ENCODE peak calls at places on chromosomes 1 and 21, in seven cellular contexts. F, I, S, X, O, L and U are unnamed samples. For H3K4me1, the result is how much of the 10 kb centered on the place peaks cover.

GRCh38 chr21:15062566-15062965 is 2.2 kb downstream of the NRIP1 start:
- DNase-seq in L (no peak), I (no peak), X (no peak), O (no peak), F (peak), S (no peak), U (no peak)

GRCh38 chr1:39701092-39701460 is 9.8 kb upstream of the HPCAL4 start:
- DNase-seq in F (peak), L (no peak), S (peak), I (peak), X (peak), O (no peak), U (no peak)

GRCh38 chr1:26500488-26501175 is 28.4 kb downstream of the HMGN2 start:
- DNase-seq in F (peak), X (peak), I (peak), L (peak), S (peak), O (peak), U (peak)

GRCh38 chr1:168317309-168317708 is 36.6 kb downstream of the TBX19 start:
- DNase-seq in F (no peak), O (no peak), L (no peak), S (no peak), X (no peak), I (no peak), U (no peak)

GRCh38 chr1:170267317-170267716 is 121.6 kb downstream of the NTMT2 start:
- DNase-seq in I (peak), F (peak), L (no peak), X (peak), O (no peak), S (peak), U (no peak)

GRCh38 chr1:93446837-93447451 is 974 bp upstream of the FNBP1L start:
- DNase-seq in O (no peak), X (no peak), I (no peak), F (no peak), S (no peak), L (no peak), U (peak)

GRCh38 chr1:27349784-27350672 is 8.2 kb downstream of the SYTL1 start:
- DNase-seq in L (peak), O (peak), I (peak), F (peak), X (peak), S (peak), U (peak)

GRCh38 chr1:10903826-10904225 is 107.4 kb upstream of the CASZ1 start:
- DNase-seq in L (no peak), F (no peak), X (no peak), O (no peak), I (no peak), S (no peak), U (no peak)

GRCh38 chr1:246947255-246947654 is 15.5 kb upstream of the AHCTF1 start:
- DNase-seq in X (no peak), F (peak), I (peak), O (no peak), L (no peak), S (no peak), U (no peak)

GRCh38 chr1:112935474-112936289 is 20.3 kb downstream of the SLC16A1 start:
- DNase-seq in X (no peak), O (no peak), S (no peak), L (no peak), I (peak), F (peak), U (no peak)

GRCh38 chr1:167460836-167461235 is 57.5 kb downstream of the CD247 start:
- DNase-seq in F (no peak), O (no peak), L (no peak), S (no peak), X (no peak), I (no peak), U (no peak)

GRCh38 chr21:44764319-44765230 is 37.0 kb downstream of the UBE2G2 start:
- DNase-seq in X (no peak), I (no peak), F (no peak), O (no peak), S (peak), L (no peak), U (no peak)

GRCh38 chr21:38938343-38938742 is 132.6 kb downstream of the ETS2 start:
- DNase-seq in I (peak), O (peak), F (peak), X (no peak), S (peak), L (no peak), U (no peak)

GRCh38 chr21:15848632-15849031 is 118.8 kb downstream of the USP25 start:
- DNase-seq in F (no peak), L (no peak), X (no peak), O (no peak), S (no peak), I (peak), U (no peak)

GRCh38 chr1:213014642-213015041 is 1.0 kb downstream of the ANGEL2 start:
- DNase-seq in O (peak), X (no peak), I (peak), F (peak), L (no peak), S (peak), U (no peak)

GRCh38 chr21:16455978-16456377 is 726.2 kb downstream of the USP25 start:
- DNase-seq in O (no peak), F (no peak), L (no peak), X (no peak), I (no peak), S (no peak), U (no peak)

GRCh38 chr21:38811257-38811656 is 5.5 kb downstream of the ETS2 start:
- DNase-seq in I (peak), X (peak), L (no peak), F (peak), O (no peak), S (no peak), U (no peak)

GRCh38 chr1:88985033-88985432 is 7.4 kb downstream of the KYAT3 start:
- DNase-seq in O (no peak), I (peak), F (peak), L (no peak), X (no peak), S (no peak), U (peak)

GRCh38 chr1:114122891-114123621 is 30.6 kb downstream of the SYT6 start:
- DNase-seq in L (no peak), O (no peak), S (peak), F (peak), I (peak), X (no peak), U (peak)

GRCh38 chr1:48619529-48619928 is 147.5 kb upstream of the SPATA6 start:
- DNase-seq in L (peak), F (no peak), I (peak), X (peak), S (peak), O (no peak), U (peak)

GRCh38 chr1:226988337-226988672 is 48.2 kb downstream of the COQ8A start:
- DNase-seq in I (no peak), X (no peak), F (no peak), S (no peak), L (no peak), O (no peak), U (peak)

GRCh38 chr1:218463194-218464156 is 118.3 kb downstream of the TGFB2 start:
- DNase-seq in S (no peak), X (no peak), I (peak), F (peak), O (peak), L (no peak), U (peak)

GRCh38 chr1:147723691-147724323 is 36.6 kb downstream of the GJA5 start:
- DNase-seq in I (no peak), S (peak), F (peak), L (peak), O (peak), X (peak), U (peak)

GRCh38 chr1:226482196-226482595 is 66.4 kb upstream of the STUM start:
- DNase-seq in S (no peak), I (no peak), X (no peak), O (no peak), F (no peak), L (no peak), U (no peak)

GRCh38 chr1:89466307-89466925 is 58.2 kb upstream of the LRRC8B start:
- DNase-seq in X (no peak), S (no peak), O (no peak), F (no peak), L (no peak), I (no peak), U (peak)

GRCh38 chr1:117541003-117541402 is 64.8 kb upstream of the TENT5C start:
- DNase-seq in F (no peak), X (no peak), S (no peak), O (no peak), L (no peak), I (no peak), U (no peak)

GRCh38 chr1:237574536-237574935 is 316.2 kb downstream of the ZP4 start:
- DNase-seq in L (no peak), O (no peak), I (no peak), X (no peak), F (no peak), S (no peak), U (peak)

GRCh38 chr1:169321539-169321938 is 46.1 kb downstream of the NME7 start:
- DNase-seq in S (no peak), O (no peak), L (no peak), F (peak), X (no peak), I (peak), U (no peak)

GRCh38 chr21:35189077-35189863 is 140.2 kb upstream of the RUNX1 start:
- DNase-seq in I (peak), O (no peak), L (no peak), X (no peak), S (no peak), F (peak), U (peak)

GRCh38 chr1:81954388-81955023 is 153.8 kb downstream of the ADGRL2 start:
- DNase-seq in S (no peak), L (no peak), O (no peak), I (no peak), F (no peak), X (no peak), U (no peak)

GRCh38 chr1:219465247-219466093 is 147.4 kb downstream of the ZC3H11B start:
- DNase-seq in X (no peak), F (peak), S (no peak), I (peak), L (no peak), O (no peak), U (no peak)

GRCh38 chr1:192887426-192887825 is 78.6 kb downstream of the RGS2 start:
- DNase-seq in S (peak), X (peak), I (no peak), F (no peak), L (no peak), O (no peak), U (no peak)

GRCh38 chr1:233972951-233973635 is 68.6 kb downstream of the SLC35F3 start:
- DNase-seq in X (no peak), S (no peak), F (no peak), O (no peak), I (no peak), L (no peak), U (peak)

GRCh38 chr1:160210563-160210962 is 5.4 kb downstream of the PEA15 start:
- DNase-seq in S (no peak), I (no peak), X (no peak), F (no peak), O (no peak), L (no peak), U (no peak)

GRCh38 chr1:35211113-35211399 is 18.1 kb upstream of the SFPQ start:
- DNase-seq in F (no peak), X (no peak), I (no peak), O (no peak), L (no peak), S (no peak), U (no peak)
- H2BK120ac ChIP-seq in F (no peak), X (no peak), I (no peak), O (no peak), L (no peak), S (no peak), U (no peak)

GRCh38 chr1:15244813-15245212 is 2.2 kb upstream of the FHAD1 start:
- DNase-seq in L (no peak), I (no peak), X (no peak), O (no peak), S (peak), F (no peak), U (no peak)
- H3K4me1 ChIP-seq in L (under half), I (under half), X (under half), O (under half), S (under half), F (under half), U (under half)

DNA sequence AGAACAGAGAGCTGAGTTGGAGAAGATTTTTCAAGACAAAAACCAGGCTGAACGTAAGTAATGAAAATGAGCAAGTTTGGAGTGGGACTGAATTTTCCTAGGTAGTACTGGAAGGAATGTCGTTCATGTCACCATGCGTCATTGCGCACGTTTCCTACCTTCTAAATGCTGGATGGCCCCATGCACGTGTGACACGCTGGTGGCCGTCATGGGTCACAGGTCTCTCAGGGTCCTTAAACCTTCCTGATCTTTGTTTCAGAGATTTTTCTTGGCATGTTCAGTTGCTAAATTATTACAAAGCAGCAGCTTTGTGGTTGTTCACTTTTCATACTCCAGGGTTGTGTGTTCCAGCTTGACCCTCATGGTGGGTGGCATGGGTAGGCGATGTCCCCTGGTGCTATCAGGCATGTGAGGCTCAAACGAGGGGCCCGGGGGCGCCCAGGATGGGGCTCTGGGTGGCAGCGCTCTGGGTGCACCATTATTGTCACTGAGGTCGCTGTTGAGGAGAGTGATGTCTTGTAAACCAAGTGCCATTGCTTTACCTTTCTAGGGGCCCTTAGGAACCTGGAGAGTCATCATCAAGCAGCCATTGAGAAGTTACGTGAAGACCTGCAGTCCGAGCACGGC is 25.3 kb downstream of the PCNT start:
- DNase-seq in L (no peak), F (no peak), X (no peak), I (no peak), O (no peak), S (no peak), U (no peak)
- H2BK120ac ChIP-seq in L (no peak), F (no peak), X (no peak), I (no peak), O (no peak), S (no peak), U (no peak)

GRCh38 chr1:32765561-32766327 is 51.4 kb downstream of the YARS1 start:
- DNase-seq in F (no peak), L (peak), I (no peak), X (peak), O (no peak), S (peak), U (no peak)
- H3K4me1 ChIP-seq in F (half or more), L (under half), I (under half), X (under half), O (under half), S (under half), U (half or more)